ENCODE peak calls at places on chromosomes 5 and 9, in four cellular contexts. P, L, U and O are unnamed samples.

GRCh38 chr9:99052849-99053715 is 51.8 kb upstream of the TGFBR1 start:
- DNase-seq in P (no peak), L (no peak), U (no peak), O (no peak)

GRCh38 chr5:41921166-41921565 is 3.9 kb upstream of the FBXO4 start:
- DNase-seq in P (no peak), L (no peak), U (no peak), O (no peak)

GRCh38 chr9:136576269-136576626 is 30.4 kb upstream of the NOTCH1 start:
- DNase-seq in P (no peak), L (no peak), U (no peak), O (no peak)

GRCh38 chr9:35179347-35180271 is 17.8 kb downstream of the UNC13B start:
- DNase-seq in P (no peak), L (peak; percentile 35), U (no peak), O (peak; percentile 70)

GRCh38 chr5:113236536-113237308 is 198.1 kb downstream of the TSSK1B start:
- DNase-seq in P (no peak), L (no peak), U (no peak), O (no peak)

GRCh38 chr5:43422143-43422542 is 10.0 kb upstream of the CCL28 start:
- DNase-seq in P (no peak), L (peak; percentile 5), U (no peak), O (peak; percentile 42)

GRCh38 chr5:104540448-104540847 is 977.9 kb upstream of the NUDT12 start:
- DNase-seq in P (no peak), L (peak; percentile 6), U (no peak), O (peak; percentile 4)

GRCh38 chr5:136073714-136074113 is 44.9 kb downstream of the TGFBI start:
- DNase-seq in P (no peak), L (no peak), U (no peak), O (no peak)

GRCh38 chr5:146051678-146052077 is 53.7 kb downstream of the PLAC8L1 start:
- DNase-seq in P (no peak), L (no peak), U (no peak), O (no peak)

GRCh38 chr5:166493042-166493441 is 1798.4 kb upstream of the WWC1 start:
- DNase-seq in P (no peak), L (no peak), U (no peak), O (no peak)

GRCh38 chr9:116951588-116952433 is 264.7 kb downstream of the TRIM32 start:
- DNase-seq in P (no peak), L (no peak), U (no peak), O (no peak)

GRCh38 chr9:79664375-79664825 is 92.6 kb downstream of the TLE4 start:
- DNase-seq in P (no peak), L (no peak), U (no peak), O (no peak)